ENCODE peak calls at places on chromosomes 5 and 9, in four cellular contexts. J is H1, S is HepG2, Q is K562. W is an unnamed sample.

GRCh38 chr5:139646912-139647391 is 1.2 kb upstream of the CXXC5 start:
- DNase-seq in J (no peak), S (no peak), Q (peak), W (no peak)

GRCh38 chr5:116084231-116084630 is 594 bp upstream of the COMMD10 start:
- DNase-seq in J (no peak), S (no peak), Q (peak), W (peak)

GRCh38 chr9:77424993-77425392 is 223.1 kb downstream of the GNA14 start:
- DNase-seq in J (no peak), S (no peak), Q (no peak), W (no peak)

GRCh38 chr5:40437452-40437861 is 242.3 kb upstream of the PTGER4 start:
- DNase-seq in J (no peak), S (no peak), Q (no peak), W (no peak)

GRCh38 chr5:103272377-103272776 is 13.8 kb downstream of the MACIR start:
- DNase-seq in J (no peak), S (no peak), Q (no peak), W (no peak)

GRCh38 chr5:2869471-2869870 is 118.0 kb upstream of the IRX2 start:
- DNase-seq in J (no peak), S (no peak), Q (no peak), W (no peak)

GRCh38 chr5:13350754-13351153 is 593.7 kb downstream of the DNAH5 start:
- DNase-seq in J (no peak), S (no peak), Q (no peak), W (no peak)

GRCh38 chr5:50984628-50985027 is 318.2 kb downstream of the PARP8 start:
- DNase-seq in J (no peak), S (no peak), Q (no peak), W (no peak)

GRCh38 chr9:22214497-22215031 is 205.5 kb upstream of the CDKN2B start:
- DNase-seq in J (no peak), S (no peak), Q (no peak), W (no peak)

GRCh38 chr9:98356953-98357352 is 101.5 kb upstream of the TBC1D2 start:
- DNase-seq in J (no peak), S (no peak), Q (no peak), W (no peak)

GRCh38 chr9:5698810-5699556 is 70.1 kb downstream of the RIC1 start:
- DNase-seq in J (no peak), S (no peak), Q (no peak), W (no peak)

GRCh38 chr9:128768581-128768980 is 3.1 kb downstream of the ZER1 start:
- DNase-seq in J (no peak), S (no peak), Q (peak), W (no peak)

GRCh38 chr9:128494108-128494742 is 10.3 kb upstream of the GLE1 start:
- DNase-seq in J (no peak), S (no peak), Q (peak), W (no peak)

GRCh38 chr9:4241552-4241951 is 58.3 kb downstream of the GLIS3 start:
- DNase-seq in J (no peak), S (no peak), Q (no peak), W (no peak)

GRCh38 chr5:178416919-178417318 is 173.3 kb downstream of the COL23A1 start:
- DNase-seq in J (no peak), S (no peak), Q (no peak), W (peak)

GRCh38 chr5:160506006-160507004 is 84.7 kb downstream of the PTTG1 start:
- DNase-seq in J (no peak), S (no peak), Q (no peak), W (no peak)

GRCh38 chr5:4720831-4721230 is 419.3 kb upstream of the ADAMTS16 start:
- DNase-seq in J (no peak), S (no peak), Q (no peak), W (no peak)

GRCh38 chr5:67475489-67475888 is 278.9 kb upstream of the CD180 start:
- DNase-seq in J (no peak), S (no peak), Q (no peak), W (no peak)

GRCh38 chr5:102916114-102916513 is 161.0 kb downstream of the PAM start:
- DNase-seq in J (no peak), S (no peak), Q (no peak), W (no peak)

GRCh38 chr5:60540855-60541805 is 158.8 kb downstream of the DEPDC1B start:
- DNase-seq in J (no peak), S (peak), Q (no peak), W (no peak)

GRCh38 chr9:130246126-130246525 is 19.4 kb upstream of the HMCN2 start:
- DNase-seq in J (no peak), S (no peak), Q (no peak), W (no peak)

GRCh38 chr5:23257656-23258055 is 249.8 kb upstream of the PRDM9 start:
- DNase-seq in J (no peak), S (no peak), Q (no peak), W (no peak)

GRCh38 chr9:95669253-95669652 is 152.5 kb upstream of the PTCH1 start:
- DNase-seq in J (no peak), S (no peak), Q (no peak), W (no peak)

GRCh38 chr9:98775831-98776441 is 20.4 kb downstream of the ANKS6 start:
- DNase-seq in J (no peak), S (peak), Q (peak), W (peak)

GRCh38 chr9:103803245-103803644 is 290.9 kb upstream of the SMC2 start:
- DNase-seq in J (no peak), S (no peak), Q (no peak), W (peak)

GRCh38 chr9:71941998-71942567 is 30.6 kb downstream of the C9orf85 start:
- DNase-seq in J (no peak), S (no peak), Q (no peak), W (no peak)

GRCh38 chr9:92055624-92056023 is 59.6 kb downstream of the SPTLC1 start:
- DNase-seq in J (peak), S (no peak), Q (no peak), W (no peak)

GRCh38 chr5:172065431-172066065 is 59.1 kb upstream of the FBXW11 start:
- DNase-seq in J (no peak), S (no peak), Q (no peak), W (no peak)

GRCh38 chr9:126775926-126776325 is 28.9 kb upstream of the ZBTB43 start:
- DNase-seq in J (no peak), S (no peak), Q (no peak), W (no peak)

GRCh38 chr9:126781186-126781585 is 23.7 kb upstream of the ZBTB43 start:
- DNase-seq in J (no peak), S (no peak), Q (no peak), W (no peak)

GRCh38 chr9:126781717-126782388 is 23.0 kb upstream of the ZBTB43 start:
- DNase-seq in J (peak), S (peak), Q (peak), W (peak)

GRCh38 chr9:126773004-126773607 is 31.7 kb upstream of the ZBTB43 start:
- DNase-seq in J (peak), S (peak), Q (peak), W (peak)

DNA sequence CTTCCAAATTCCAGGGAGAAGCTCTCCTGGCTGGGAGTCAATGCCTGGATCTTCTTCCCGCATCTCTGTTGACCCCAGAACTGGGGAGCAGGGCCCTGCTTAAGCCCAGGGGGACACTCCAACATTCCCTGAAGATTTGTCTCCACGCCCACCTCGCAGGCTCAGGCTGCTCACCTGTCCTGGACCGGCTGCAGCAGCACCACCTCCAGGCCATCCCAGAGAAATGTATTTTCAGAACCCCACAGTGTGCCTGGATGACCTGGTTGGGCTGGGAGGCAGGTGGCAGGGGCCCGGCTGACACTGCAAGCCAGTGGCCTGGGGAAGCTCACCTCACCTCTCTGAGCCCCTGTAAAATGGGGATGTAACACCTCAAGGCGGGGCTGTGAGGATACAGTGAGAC is 27.1 kb upstream of the ZBTB43 start:
- DNase-seq in J (peak), S (no peak), Q (peak), W (no peak)
- TF ChIP-seq JUN in J (no peak), S (no peak), Q (no peak), W (no peak)

GRCh38 chr9:1273859-1274258 is 223.7 kb downstream of the DMRT2 start:
- DNase-seq in J (no peak), S (no peak), Q (no peak), W (no peak)

GRCh38 chr9:1271786-1272185 is 221.6 kb downstream of the DMRT2 start:
- DNase-seq in J (no peak), S (no peak), Q (no peak), W (no peak)

GRCh38 chr9:1274334-1274733 is 224.2 kb downstream of the DMRT2 start:
- DNase-seq in J (no peak), S (no peak), Q (no peak), W (no peak)

GRCh38 chr9:1276474-1276873 is 226.3 kb downstream of the DMRT2 start:
- DNase-seq in J (no peak), S (no peak), Q (no peak), W (no peak)
- TF ChIP-seq CHD2 in J (no peak), S (no peak), Q (no peak), W (no peak)

DNA sequence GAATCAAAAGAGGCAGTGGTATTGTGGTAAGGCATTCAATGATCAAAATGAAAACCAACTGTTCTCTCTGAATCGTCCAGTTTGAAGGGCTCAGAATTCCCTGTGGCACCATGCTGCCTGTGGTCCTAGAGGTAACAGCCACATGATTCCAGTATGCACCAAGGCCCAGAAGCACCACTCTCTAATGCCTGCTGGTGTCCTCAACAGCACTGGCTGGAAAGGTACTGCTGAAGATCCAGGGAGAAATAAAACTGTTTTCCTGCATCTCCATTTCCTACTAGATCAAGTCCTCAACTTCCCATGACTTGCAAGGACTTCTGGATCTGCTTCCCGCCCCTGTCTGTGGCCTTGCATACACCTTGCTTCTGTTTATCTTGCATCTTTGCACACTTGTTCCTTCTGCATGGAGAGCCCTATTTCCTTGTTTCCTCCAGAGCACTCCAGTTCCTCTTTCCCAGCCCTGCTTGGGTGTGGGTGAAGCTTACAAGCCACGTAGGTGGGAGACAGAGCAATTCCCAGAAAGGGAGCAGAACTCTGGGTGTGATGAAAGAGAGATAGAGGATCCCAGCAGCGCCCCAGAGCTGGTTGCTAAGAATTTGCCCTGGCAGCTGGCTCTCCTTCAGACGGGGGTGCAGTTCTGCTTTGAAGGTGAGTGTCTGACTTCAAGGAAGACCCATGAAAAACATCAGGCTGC is 41.0 kb upstream of the EQTN start:
- DNase-seq in J (no peak), S (no peak), Q (no peak), W (no peak)
- TF ChIP-seq JUN in J (no peak), S (no peak), Q (no peak), W (no peak)

GRCh38 chr5:145180341-145180740 is 654.8 kb downstream of the PRELID2 start:
- DNase-seq in J (no peak), S (no peak), Q (no peak), W (no peak)

GRCh38 chr5:145176041-145176440 is 659.1 kb downstream of the PRELID2 start:
- DNase-seq in J (no peak), S (no peak), Q (no peak), W (no peak)

DNA sequence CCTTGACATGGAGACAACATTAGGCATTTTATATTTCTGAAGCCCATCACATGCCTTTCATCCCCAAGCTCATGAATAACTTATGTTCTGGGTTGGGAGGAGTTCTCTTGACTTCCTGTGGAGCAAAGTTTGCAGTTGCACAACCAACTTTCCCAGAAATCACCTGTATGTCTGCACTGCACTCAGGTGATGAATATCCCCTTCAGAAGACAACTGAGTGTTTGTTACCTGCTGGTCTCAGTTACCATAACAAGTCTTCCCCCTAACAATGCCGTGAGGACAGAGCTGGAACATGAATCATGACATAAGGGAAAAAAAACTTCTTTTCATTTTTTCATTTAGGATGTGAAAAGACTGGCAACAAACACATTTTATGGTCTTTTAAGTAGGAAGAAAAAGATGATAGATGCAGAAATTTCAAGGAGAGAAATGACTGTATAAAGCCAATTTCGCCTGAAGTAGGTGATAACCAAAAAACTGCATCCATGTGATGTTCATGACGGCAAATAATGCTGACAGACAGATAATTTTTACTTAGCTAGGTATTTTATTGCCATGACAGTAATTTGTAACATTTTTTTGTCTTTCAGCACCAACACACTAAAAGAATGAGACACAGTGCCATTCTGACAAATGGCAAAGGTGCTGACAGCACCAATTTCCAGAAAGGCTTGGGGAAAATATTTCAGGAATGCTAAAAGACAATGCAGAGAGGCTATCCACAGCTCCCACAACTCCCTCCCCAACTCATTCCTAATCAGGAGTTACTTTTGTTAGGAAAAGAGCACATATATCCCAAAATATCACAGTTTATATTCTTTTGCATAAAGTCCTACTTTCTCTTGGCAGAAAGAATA is 656.2 kb downstream of the PRELID2 start:
- DNase-seq in J (no peak), S (peak), Q (no peak), W (no peak)
- TF ChIP-seq CHD2 in J (no peak), S (no peak), Q (no peak), W (no peak)